ENCODE peak calls at places on chromosomes 13 and 19, in five cellular contexts. K is T-helper 2 cell treated with Interferon-gamma antibody and Interleukin-4, amounts not matched to agents 5 μg/mL and 100 μg/mL, for 36 hours; X is activated T-cell treated with anti-CD3 and anti-CD28 coated beads for 1 hour; E is breast epithelium; S is endodermal cell. A is an unnamed sample.

GRCh38 chr13:107069107-107069776 is 501.3 kb upstream of the ARGLU1 start:
- DNase-seq in S (no peak), K (no peak), E (no peak), X (no peak), A (no peak)

GRCh38 chr13:42048323-42048624 is 174 bp upstream of the DGKH start:
- DNase-seq in S (no peak), K (peak; percentile 18), X (no peak), E (no peak), A (no peak)

GRCh38 chr19:46494936-46495788 is 505 bp downstream of the PNMA8B start:
- DNase-seq in X (no peak), K (no peak), S (peak; percentile 71), E (no peak), A (no peak)

GRCh38 chr13:112861876-112862615 is 107.0 kb upstream of the MCF2L start:
- DNase-seq in E (no peak), S (peak; percentile 32), X (no peak), K (no peak), A (no peak)

GRCh38 chr19:17184381-17184841 is 30.7 kb upstream of the USE1 start:
- DNase-seq in S (no peak), K (no peak), E (no peak), X (peak; percentile 37), A (peak; percentile 13)

GRCh38 chr19:47487551-47488515 is 3.8 kb upstream of the KPTN start:
- DNase-seq in X (no peak), K (no peak), E (no peak), S (no peak), A (no peak)

GRCh38 chr19:41563847-41564514 is 12.0 kb upstream of the CEACAM21 start:
- DNase-seq in S (no peak), K (no peak), X (no peak), E (no peak), A (no peak)

GRCh38 chr13:89372193-89372592 is 1701.0 kb downstream of the SLITRK5 start:
- DNase-seq in S (no peak), X (no peak), K (no peak), E (no peak), A (no peak)

GRCh38 chr19:45901432-45901903 is 945 bp downstream of the MYPOP start:
- DNase-seq in K (no peak), X (no peak), E (no peak), S (peak; percentile 73), A (no peak)

GRCh38 chr19:12779162-12779993 is 4.0 kb upstream of the HOOK2 start:
- DNase-seq in X (no peak), S (peak; percentile 75), K (no peak), E (no peak), A (no peak)

GRCh38 chr13:44816701-44817684 is 172.3 kb downstream of the NUFIP1 start:
- DNase-seq in K (no peak), S (peak; percentile 43), E (no peak), X (no peak), A (no peak)